ENCODE peak calls at places on chromosomes 12 and 14, in eight cellular contexts. One of them, this sample, is unnamed.

GRCh38 chr12:64585085-64585484 is 25.2 kb upstream of the RASSF3 start:
- DNase-seq in stomach: no peak
- DNase-seq in prostate gland: no peak
- DNase-seq in GM23338: no peak
- DNase-seq in HCT116: no peak
- DNase-seq in H1: no peak
- DNase-seq in spleen: no peak
- DNase-seq in HepG2: no peak
- DNase-seq in this sample: no peak

GRCh38 chr12:63862187-63863107 is 17.9 kb downstream of the SRGAP1 start:
- DNase-seq in stomach: peak
- DNase-seq in prostate gland: peak
- DNase-seq in GM23338: peak
- DNase-seq in HCT116: peak
- DNase-seq in H1: no peak
- DNase-seq in spleen: no peak
- DNase-seq in HepG2: peak
- DNase-seq in this sample: peak

GRCh38 chr12:76259660-76260389 is 88.4 kb downstream of the BBS10 start:
- DNase-seq in stomach: no peak
- DNase-seq in prostate gland: peak
- DNase-seq in GM23338: no peak
- DNase-seq in HCT116: no peak
- DNase-seq in H1: no peak
- DNase-seq in spleen: no peak
- DNase-seq in HepG2: no peak
- DNase-seq in this sample: no peak

GRCh38 chr12:107564946-107565345 is 120.7 kb upstream of the PWP1 start:
- DNase-seq in stomach: no peak
- DNase-seq in prostate gland: no peak
- DNase-seq in GM23338: peak
- DNase-seq in HCT116: peak
- DNase-seq in H1: no peak
- DNase-seq in spleen: no peak
- DNase-seq in HepG2: peak
- DNase-seq in this sample: no peak

GRCh38 chr14:85532981-85533820 is 3.3 kb downstream of the FLRT2 start:
- DNase-seq in stomach: peak
- DNase-seq in prostate gland: peak
- DNase-seq in GM23338: peak
- DNase-seq in HCT116: no peak
- DNase-seq in H1: no peak
- DNase-seq in spleen: no peak
- DNase-seq in HepG2: no peak
- DNase-seq in this sample: no peak

GRCh38 chr12:68175566-68176033 is 16.1 kb upstream of the IFNG start:
- DNase-seq in stomach: no peak
- DNase-seq in prostate gland: no peak
- DNase-seq in GM23338: no peak
- DNase-seq in HCT116: no peak
- DNase-seq in H1: no peak
- DNase-seq in spleen: no peak
- DNase-seq in HepG2: no peak
- DNase-seq in this sample: peak

GRCh38 chr14:61560323-61560722 is 135.0 kb upstream of the HIF1A start:
- DNase-seq in stomach: no peak
- DNase-seq in prostate gland: no peak
- DNase-seq in GM23338: no peak
- DNase-seq in HCT116: no peak
- DNase-seq in H1: no peak
- DNase-seq in spleen: no peak
- DNase-seq in HepG2: peak
- DNase-seq in this sample: no peak

GRCh38 chr14:73829526-73830431 is 21.9 kb upstream of the PTGR2 start:
- DNase-seq in stomach: no peak
- DNase-seq in prostate gland: no peak
- DNase-seq in GM23338: no peak
- DNase-seq in HCT116: no peak
- DNase-seq in H1: no peak
- DNase-seq in spleen: peak
- DNase-seq in HepG2: peak
- DNase-seq in this sample: no peak

GRCh38 chr14:38254565-38255407 is 1.1 kb downstream of the CLEC14A start:
- DNase-seq in stomach: peak
- DNase-seq in prostate gland: no peak
- DNase-seq in GM23338: no peak
- DNase-seq in HCT116: no peak
- DNase-seq in H1: peak
- DNase-seq in spleen: peak
- DNase-seq in HepG2: no peak
- DNase-seq in this sample: no peak

GRCh38 chr14:104136472-104137296 is 1.7 kb upstream of the KIF26A start:
- DNase-seq in stomach: no peak
- DNase-seq in prostate gland: no peak
- DNase-seq in GM23338: no peak
- DNase-seq in HCT116: no peak
- DNase-seq in H1: no peak
- DNase-seq in spleen: peak
- DNase-seq in HepG2: no peak
- DNase-seq in this sample: no peak

GRCh38 chr12:25769076-25769945 is 189.2 kb upstream of the RASSF8 start:
- DNase-seq in stomach: no peak
- DNase-seq in prostate gland: no peak
- DNase-seq in GM23338: no peak
- DNase-seq in HCT116: no peak
- DNase-seq in H1: no peak
- DNase-seq in spleen: no peak
- DNase-seq in HepG2: no peak
- DNase-seq in this sample: no peak

GRCh38 chr12:31031951-31032335 is 41.7 kb upstream of the DDX11 start:
- DNase-seq in stomach: no peak
- DNase-seq in prostate gland: no peak
- DNase-seq in GM23338: no peak
- DNase-seq in HCT116: no peak
- DNase-seq in H1: no peak
- DNase-seq in spleen: no peak
- DNase-seq in HepG2: no peak
- DNase-seq in this sample: no peak

GRCh38 chr14:26199599-26200370 is 398.0 kb downstream of the NOVA1 start:
- DNase-seq in stomach: no peak
- DNase-seq in prostate gland: no peak
- DNase-seq in GM23338: no peak
- DNase-seq in HCT116: no peak
- DNase-seq in H1: no peak
- DNase-seq in spleen: no peak
- DNase-seq in HepG2: no peak
- DNase-seq in this sample: no peak

GRCh38 chr14:45678163-45678562 is 425.2 kb upstream of the MIS18BP1 start:
- DNase-seq in stomach: no peak
- DNase-seq in prostate gland: no peak
- DNase-seq in GM23338: no peak
- DNase-seq in HCT116: no peak
- DNase-seq in H1: no peak
- DNase-seq in spleen: no peak
- DNase-seq in HepG2: no peak
- DNase-seq in this sample: no peak

GRCh38 chr12:101051901-101052550 is 158.0 kb downstream of the SLC5A8 start:
- DNase-seq in stomach: no peak
- DNase-seq in prostate gland: no peak
- DNase-seq in GM23338: no peak
- DNase-seq in HCT116: peak
- DNase-seq in H1: no peak
- DNase-seq in spleen: no peak
- DNase-seq in HepG2: peak
- DNase-seq in this sample: peak
- TF ChIP-seq POLR2AphosphoS5 in stomach: no peak
- TF ChIP-seq POLR2AphosphoS5 in prostate gland: peak
- TF ChIP-seq POLR2AphosphoS5 in GM23338: no peak
- TF ChIP-seq POLR2AphosphoS5 in HCT116: peak
- TF ChIP-seq POLR2AphosphoS5 in H1: no peak
- TF ChIP-seq POLR2AphosphoS5 in spleen: no peak
- TF ChIP-seq POLR2AphosphoS5 in HepG2: no peak
- TF ChIP-seq POLR2AphosphoS5 in this sample: peak

DNA sequence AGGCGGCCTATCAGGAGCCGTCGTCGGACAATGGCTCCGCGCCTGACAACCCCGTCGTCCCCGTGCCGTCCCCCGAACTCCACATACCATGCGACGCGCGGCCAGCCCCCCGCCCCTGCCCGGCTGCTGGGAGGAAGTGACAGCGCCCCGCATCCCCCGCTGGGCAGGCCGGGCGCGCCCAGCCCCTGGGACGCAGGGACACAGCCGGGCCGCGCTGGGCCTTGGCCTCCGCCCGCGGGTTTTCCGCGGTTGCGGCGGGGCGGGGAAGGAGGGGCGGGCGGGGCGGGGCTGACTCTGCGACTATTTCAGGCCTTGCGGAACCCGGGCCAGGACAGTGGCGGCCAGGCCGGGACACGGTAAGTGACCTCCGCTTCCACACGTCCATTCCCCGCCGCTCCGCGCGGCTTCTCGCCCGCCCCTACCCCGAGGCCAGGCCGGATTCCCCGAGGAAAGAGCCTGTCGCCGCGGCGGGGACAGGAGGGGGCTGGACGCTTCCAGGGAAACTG is at the start of gene TNFAIP2:
- DNase-seq in stomach: no peak
- DNase-seq in prostate gland: no peak
- DNase-seq in GM23338: peak
- DNase-seq in HCT116: no peak
- DNase-seq in H1: no peak
- DNase-seq in spleen: peak
- DNase-seq in HepG2: no peak
- DNase-seq in this sample: peak
- TF ChIP-seq POLR2AphosphoS5 in stomach: no peak
- TF ChIP-seq POLR2AphosphoS5 in prostate gland: no peak
- TF ChIP-seq POLR2AphosphoS5 in GM23338: no peak
- TF ChIP-seq POLR2AphosphoS5 in HCT116: peak
- TF ChIP-seq POLR2AphosphoS5 in H1: no peak
- TF ChIP-seq POLR2AphosphoS5 in spleen: peak
- TF ChIP-seq POLR2AphosphoS5 in HepG2: no peak
- TF ChIP-seq POLR2AphosphoS5 in this sample: no peak

GRCh38 chr12:124765571-124766489 is 97.8 kb downstream of the SCARB1 start:
- DNase-seq in stomach: no peak
- DNase-seq in prostate gland: no peak
- DNase-seq in GM23338: no peak
- DNase-seq in HCT116: no peak
- DNase-seq in H1: no peak
- DNase-seq in spleen: no peak
- DNase-seq in HepG2: no peak
- DNase-seq in this sample: no peak

GRCh38 chr12:124764451-124764850 is 99.2 kb downstream of the SCARB1 start:
- DNase-seq in stomach: no peak
- DNase-seq in prostate gland: no peak
- DNase-seq in GM23338: peak
- DNase-seq in HCT116: no peak
- DNase-seq in H1: no peak
- DNase-seq in spleen: no peak
- DNase-seq in HepG2: no peak
- DNase-seq in this sample: peak

GRCh38 chr12:124766745-124767074 is 97.0 kb downstream of the SCARB1 start:
- DNase-seq in stomach: no peak
- DNase-seq in prostate gland: no peak
- DNase-seq in GM23338: no peak
- DNase-seq in HCT116: no peak
- DNase-seq in H1: no peak
- DNase-seq in spleen: no peak
- DNase-seq in HepG2: no peak
- DNase-seq in this sample: no peak

GRCh38 chr12:124763594-124763979 is 100.1 kb downstream of the SCARB1 start:
- DNase-seq in stomach: no peak
- DNase-seq in prostate gland: no peak
- DNase-seq in GM23338: no peak
- DNase-seq in HCT116: no peak
- DNase-seq in H1: no peak
- DNase-seq in spleen: no peak
- DNase-seq in HepG2: no peak
- DNase-seq in this sample: no peak

GRCh38 chr12:124764870-124765570 is 98.6 kb downstream of the SCARB1 start:
- DNase-seq in stomach: no peak
- DNase-seq in prostate gland: no peak
- DNase-seq in GM23338: no peak
- DNase-seq in HCT116: no peak
- DNase-seq in H1: no peak
- DNase-seq in spleen: no peak
- DNase-seq in HepG2: no peak
- DNase-seq in this sample: no peak
- TF ChIP-seq POLR2AphosphoS5 in stomach: peak
- TF ChIP-seq POLR2AphosphoS5 in prostate gland: no peak
- TF ChIP-seq POLR2AphosphoS5 in GM23338: no peak
- TF ChIP-seq POLR2AphosphoS5 in HCT116: no peak
- TF ChIP-seq POLR2AphosphoS5 in H1: no peak
- TF ChIP-seq POLR2AphosphoS5 in spleen: no peak
- TF ChIP-seq POLR2AphosphoS5 in HepG2: no peak
- TF ChIP-seq POLR2AphosphoS5 in this sample: peak

DNA sequence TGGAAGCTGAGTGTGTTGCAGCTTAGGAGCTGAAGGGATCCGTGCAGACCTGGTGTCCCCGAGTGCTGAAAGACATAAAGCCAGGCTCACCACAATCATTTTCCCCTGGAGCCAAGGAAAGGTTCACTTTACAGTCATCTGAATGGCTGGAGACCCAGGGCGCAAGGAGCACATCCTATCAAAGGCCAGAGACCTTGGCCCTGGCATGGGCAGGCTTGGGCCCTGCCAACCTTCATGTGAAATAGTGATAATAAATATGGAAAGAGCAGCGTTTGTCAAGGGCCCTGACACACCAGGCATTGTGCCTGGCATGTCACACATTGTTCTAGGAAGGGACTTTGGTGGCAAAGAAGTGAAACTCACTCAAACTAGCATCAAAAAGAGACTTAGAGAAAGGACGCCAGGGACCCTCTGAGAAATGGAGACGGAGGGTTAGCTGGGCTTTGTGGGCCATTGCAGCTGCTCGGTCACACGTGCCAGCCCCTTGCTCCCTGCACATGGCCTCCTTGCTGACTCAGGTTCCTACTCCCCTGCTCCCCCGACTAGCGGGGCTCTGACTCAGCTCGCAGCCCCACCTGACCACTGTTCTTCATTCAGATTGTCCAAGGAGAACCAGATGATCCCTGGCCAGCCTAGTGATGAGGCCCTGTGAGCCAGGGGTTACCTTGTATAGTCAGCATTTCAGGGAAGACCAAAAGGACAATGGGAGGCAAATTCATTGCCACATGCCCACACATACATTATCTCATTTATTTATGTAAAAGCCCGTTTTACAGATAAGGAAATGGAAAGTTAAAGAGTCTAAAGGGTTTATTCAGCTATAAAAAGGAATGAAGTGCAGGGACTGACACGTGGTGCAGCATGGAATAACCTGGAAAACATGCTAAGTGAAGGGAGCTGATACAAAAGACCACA is 103.6 kb downstream of the LGMN start:
- DNase-seq in stomach: no peak
- DNase-seq in prostate gland: no peak
- DNase-seq in GM23338: no peak
- DNase-seq in HCT116: no peak
- DNase-seq in H1: no peak
- DNase-seq in spleen: peak
- DNase-seq in HepG2: no peak
- DNase-seq in this sample: no peak
- TF ChIP-seq POLR2AphosphoS5 in stomach: no peak
- TF ChIP-seq POLR2AphosphoS5 in prostate gland: no peak
- TF ChIP-seq POLR2AphosphoS5 in GM23338: no peak
- TF ChIP-seq POLR2AphosphoS5 in HCT116: no peak
- TF ChIP-seq POLR2AphosphoS5 in H1: no peak
- TF ChIP-seq POLR2AphosphoS5 in spleen: peak
- TF ChIP-seq POLR2AphosphoS5 in HepG2: no peak
- TF ChIP-seq POLR2AphosphoS5 in this sample: no peak